ENCODE peak calls at places on chromosomes 3 and 15, in ten cellular contexts. One of them, this sample, is unnamed.

GRCh38 chr3:31620656-31621055 is 87.9 kb downstream of the STT3B start:
- DNase-seq in OCI-LY7: no peak
- DNase-seq in iris pigment epithelial cell: peak
- DNase-seq in stimulated activated CD8-positive, alpha-beta memory T cell treated with anti-CD3 and anti-CD28 coated beads, Interleukin-4, amount 100 ng/mL, for 24 hours: no peak
- DNase-seq in fibroblast of mammary gland: peak
- DNase-seq in T-helper 17 cell: no peak
- DNase-seq in CD4-positive, alpha-beta T cell: no peak
- DNase-seq in sigmoid colon: no peak
- DNase-seq in chondrocyte: no peak
- DNase-seq in pons: no peak
- DNase-seq in this sample: no peak

GRCh38 chr3:134361162-134361831 is 12.9 kb downstream of the AMOTL2 start:
- DNase-seq in OCI-LY7: no peak
- DNase-seq in iris pigment epithelial cell: no peak
- DNase-seq in stimulated activated CD8-positive, alpha-beta memory T cell treated with anti-CD3 and anti-CD28 coated beads, Interleukin-4, amount 100 ng/mL, for 24 hours: no peak
- DNase-seq in fibroblast of mammary gland: no peak
- DNase-seq in T-helper 17 cell: no peak
- DNase-seq in CD4-positive, alpha-beta T cell: no peak
- DNase-seq in sigmoid colon: peak
- DNase-seq in chondrocyte: peak
- DNase-seq in pons: no peak
- DNase-seq in this sample: no peak

GRCh38 chr15:68488966-68489365 is 57.0 kb upstream of the ITGA11 start:
- DNase-seq in OCI-LY7: no peak
- DNase-seq in iris pigment epithelial cell: no peak
- DNase-seq in stimulated activated CD8-positive, alpha-beta memory T cell treated with anti-CD3 and anti-CD28 coated beads, Interleukin-4, amount 100 ng/mL, for 24 hours: no peak
- DNase-seq in fibroblast of mammary gland: no peak
- DNase-seq in T-helper 17 cell: no peak
- DNase-seq in CD4-positive, alpha-beta T cell: no peak
- DNase-seq in sigmoid colon: no peak
- DNase-seq in chondrocyte: no peak
- DNase-seq in pons: no peak
- DNase-seq in this sample: no peak

GRCh38 chr3:47577583-47578118 is 1.0 kb downstream of the CSPG5 start:
- DNase-seq in OCI-LY7: no peak
- DNase-seq in iris pigment epithelial cell: no peak
- DNase-seq in stimulated activated CD8-positive, alpha-beta memory T cell treated with anti-CD3 and anti-CD28 coated beads, Interleukin-4, amount 100 ng/mL, for 24 hours: no peak
- DNase-seq in fibroblast of mammary gland: no peak
- DNase-seq in T-helper 17 cell: no peak
- DNase-seq in CD4-positive, alpha-beta T cell: no peak
- DNase-seq in sigmoid colon: no peak
- DNase-seq in chondrocyte: no peak
- DNase-seq in pons: no peak
- DNase-seq in this sample: no peak

GRCh38 chr15:88546248-88547129 is at the start of gene DET1:
- DNase-seq in OCI-LY7: peak
- DNase-seq in iris pigment epithelial cell: peak
- DNase-seq in stimulated activated CD8-positive, alpha-beta memory T cell treated with anti-CD3 and anti-CD28 coated beads, Interleukin-4, amount 100 ng/mL, for 24 hours: peak
- DNase-seq in fibroblast of mammary gland: peak
- DNase-seq in T-helper 17 cell: peak
- DNase-seq in CD4-positive, alpha-beta T cell: peak
- DNase-seq in sigmoid colon: peak
- DNase-seq in chondrocyte: peak
- DNase-seq in pons: peak
- DNase-seq in this sample: peak

GRCh38 chr3:58996730-58997129 is 53.1 kb downstream of the CFAP20DC start:
- DNase-seq in OCI-LY7: no peak
- DNase-seq in iris pigment epithelial cell: no peak
- DNase-seq in stimulated activated CD8-positive, alpha-beta memory T cell treated with anti-CD3 and anti-CD28 coated beads, Interleukin-4, amount 100 ng/mL, for 24 hours: no peak
- DNase-seq in fibroblast of mammary gland: no peak
- DNase-seq in T-helper 17 cell: no peak
- DNase-seq in CD4-positive, alpha-beta T cell: no peak
- DNase-seq in sigmoid colon: no peak
- DNase-seq in chondrocyte: no peak
- DNase-seq in pons: no peak
- DNase-seq in this sample: no peak

GRCh38 chr15:56064152-56064551 is 70.7 kb upstream of the NEDD4 start:
- DNase-seq in OCI-LY7: no peak
- DNase-seq in iris pigment epithelial cell: no peak
- DNase-seq in stimulated activated CD8-positive, alpha-beta memory T cell treated with anti-CD3 and anti-CD28 coated beads, Interleukin-4, amount 100 ng/mL, for 24 hours: no peak
- DNase-seq in fibroblast of mammary gland: no peak
- DNase-seq in T-helper 17 cell: no peak
- DNase-seq in CD4-positive, alpha-beta T cell: no peak
- DNase-seq in sigmoid colon: no peak
- DNase-seq in chondrocyte: no peak
- DNase-seq in pons: no peak
- DNase-seq in this sample: no peak

GRCh38 chr15:31975446-31976229 is 54.7 kb upstream of the CHRNA7 start:
- DNase-seq in OCI-LY7: no peak
- DNase-seq in iris pigment epithelial cell: no peak
- DNase-seq in stimulated activated CD8-positive, alpha-beta memory T cell treated with anti-CD3 and anti-CD28 coated beads, Interleukin-4, amount 100 ng/mL, for 24 hours: no peak
- DNase-seq in fibroblast of mammary gland: no peak
- DNase-seq in T-helper 17 cell: no peak
- DNase-seq in CD4-positive, alpha-beta T cell: no peak
- DNase-seq in sigmoid colon: no peak
- DNase-seq in chondrocyte: no peak
- DNase-seq in pons: peak
- DNase-seq in this sample: peak

GRCh38 chr3:61727435-61727834 is 166.1 kb downstream of the PTPRG start:
- DNase-seq in OCI-LY7: no peak
- DNase-seq in iris pigment epithelial cell: no peak
- DNase-seq in stimulated activated CD8-positive, alpha-beta memory T cell treated with anti-CD3 and anti-CD28 coated beads, Interleukin-4, amount 100 ng/mL, for 24 hours: no peak
- DNase-seq in fibroblast of mammary gland: no peak
- DNase-seq in T-helper 17 cell: no peak
- DNase-seq in CD4-positive, alpha-beta T cell: no peak
- DNase-seq in sigmoid colon: no peak
- DNase-seq in chondrocyte: no peak
- DNase-seq in pons: no peak
- DNase-seq in this sample: no peak

GRCh38 chr15:70096975-70097336 is 761 bp downstream of the TLE3 start:
- DNase-seq in OCI-LY7: no peak
- DNase-seq in iris pigment epithelial cell: no peak
- DNase-seq in stimulated activated CD8-positive, alpha-beta memory T cell treated with anti-CD3 and anti-CD28 coated beads, Interleukin-4, amount 100 ng/mL, for 24 hours: no peak
- DNase-seq in fibroblast of mammary gland: no peak
- DNase-seq in T-helper 17 cell: no peak
- DNase-seq in CD4-positive, alpha-beta T cell: no peak
- DNase-seq in sigmoid colon: no peak
- DNase-seq in chondrocyte: no peak
- DNase-seq in pons: no peak
- DNase-seq in this sample: no peak

GRCh38 chr15:69505906-69506305 is 53.3 kb downstream of the RPLP1 start:
- DNase-seq in OCI-LY7: no peak
- DNase-seq in iris pigment epithelial cell: no peak
- DNase-seq in stimulated activated CD8-positive, alpha-beta memory T cell treated with anti-CD3 and anti-CD28 coated beads, Interleukin-4, amount 100 ng/mL, for 24 hours: no peak
- DNase-seq in fibroblast of mammary gland: no peak
- DNase-seq in T-helper 17 cell: no peak
- DNase-seq in CD4-positive, alpha-beta T cell: no peak
- DNase-seq in sigmoid colon: no peak
- DNase-seq in chondrocyte: no peak
- DNase-seq in pons: no peak
- DNase-seq in this sample: no peak

GRCh38 chr3:33146791-33147445 is 33.1 kb downstream of the CRTAP start:
- DNase-seq in OCI-LY7: no peak
- DNase-seq in iris pigment epithelial cell: peak
- DNase-seq in stimulated activated CD8-positive, alpha-beta memory T cell treated with anti-CD3 and anti-CD28 coated beads, Interleukin-4, amount 100 ng/mL, for 24 hours: no peak
- DNase-seq in fibroblast of mammary gland: peak
- DNase-seq in T-helper 17 cell: no peak
- DNase-seq in CD4-positive, alpha-beta T cell: no peak
- DNase-seq in sigmoid colon: no peak
- DNase-seq in chondrocyte: no peak
- DNase-seq in pons: peak
- DNase-seq in this sample: no peak

GRCh38 chr15:66879968-66880367 is 177.9 kb downstream of the SMAD6 start:
- DNase-seq in OCI-LY7: no peak
- DNase-seq in iris pigment epithelial cell: no peak
- DNase-seq in stimulated activated CD8-positive, alpha-beta memory T cell treated with anti-CD3 and anti-CD28 coated beads, Interleukin-4, amount 100 ng/mL, for 24 hours: no peak
- DNase-seq in fibroblast of mammary gland: no peak
- DNase-seq in T-helper 17 cell: no peak
- DNase-seq in CD4-positive, alpha-beta T cell: no peak
- DNase-seq in sigmoid colon: peak
- DNase-seq in chondrocyte: no peak
- DNase-seq in pons: no peak
- DNase-seq in this sample: no peak

GRCh38 chr3:33058780-33059179 is 38.2 kb downstream of the GLB1 start:
- DNase-seq in OCI-LY7: no peak
- DNase-seq in iris pigment epithelial cell: no peak
- DNase-seq in stimulated activated CD8-positive, alpha-beta memory T cell treated with anti-CD3 and anti-CD28 coated beads, Interleukin-4, amount 100 ng/mL, for 24 hours: no peak
- DNase-seq in fibroblast of mammary gland: no peak
- DNase-seq in T-helper 17 cell: no peak
- DNase-seq in CD4-positive, alpha-beta T cell: no peak
- DNase-seq in sigmoid colon: no peak
- DNase-seq in chondrocyte: no peak
- DNase-seq in pons: no peak
- DNase-seq in this sample: no peak

GRCh38 chr3:43786102-43786952 is 95.6 kb downstream of the ABHD5 start:
- DNase-seq in OCI-LY7: peak
- DNase-seq in iris pigment epithelial cell: no peak
- DNase-seq in stimulated activated CD8-positive, alpha-beta memory T cell treated with anti-CD3 and anti-CD28 coated beads, Interleukin-4, amount 100 ng/mL, for 24 hours: no peak
- DNase-seq in fibroblast of mammary gland: no peak
- DNase-seq in T-helper 17 cell: no peak
- DNase-seq in CD4-positive, alpha-beta T cell: no peak
- DNase-seq in sigmoid colon: no peak
- DNase-seq in chondrocyte: no peak
- DNase-seq in pons: no peak
- DNase-seq in this sample: no peak

GRCh38 chr15:79310985-79311900 is at the start of gene TMED3:
- DNase-seq in OCI-LY7: peak
- DNase-seq in iris pigment epithelial cell: peak
- DNase-seq in stimulated activated CD8-positive, alpha-beta memory T cell treated with anti-CD3 and anti-CD28 coated beads, Interleukin-4, amount 100 ng/mL, for 24 hours: peak
- DNase-seq in fibroblast of mammary gland: peak
- DNase-seq in T-helper 17 cell: peak
- DNase-seq in CD4-positive, alpha-beta T cell: peak
- DNase-seq in sigmoid colon: peak
- DNase-seq in chondrocyte: peak
- DNase-seq in pons: peak
- DNase-seq in this sample: peak